ENCODE peak calls at places on chromosomes 2 and 18, in eight cellular contexts. H is stimulated activated CD8-positive, alpha-beta memory T cell treated with anti-CD3 and anti-CD28 coated beads, Interleukin-12 subunit alpha, Interleukin-12 subunit beta, amount 100 ng/mL, for 4 hours; R is effector CD4-positive, alpha-beta T cell; K is kidney epithelial cell; W is T1000; C is ACHN; N is Ammon's horn; X is activated naive CD4-positive, alpha-beta T cell treated with anti-CD3 and anti-CD28 coated beads, Interleukin-2, amount 50 U/mL, for 16 hours. D is an unnamed sample.

GRCh38 chr2:84823788-84824187 is 57.1 kb downstream of the TRABD2A start:
- DNase-seq in W (no peak), K (no peak), R (no peak), N (no peak), X (no peak), H (no peak), C (no peak), D (no peak)

GRCh38 chr2:3493610-3493997 is 25.7 kb downstream of the ADI1 start:
- DNase-seq in H (no peak), W (peak), K (no peak), R (no peak), C (peak), N (no peak), X (no peak), D (peak)

GRCh38 chr2:151156943-151157705 is 104.5 kb downstream of the RBM43 start:
- DNase-seq in X (no peak), K (no peak), C (no peak), N (no peak), R (no peak), H (no peak), W (no peak), D (no peak)

GRCh38 chr2:85308951-85309555 is 18.7 kb downstream of the TGOLN2 start:
- DNase-seq in N (peak), W (no peak), R (no peak), C (peak), K (peak), H (no peak), X (no peak), D (peak)

GRCh38 chr18:9827856-9828793 is 57.6 kb upstream of the TXNDC2 start:
- DNase-seq in X (no peak), H (no peak), W (peak), N (peak), K (peak), R (no peak), C (peak), D (peak)

GRCh38 chr2:137837830-137838229 is 126.4 kb upstream of the HNMT start:
- DNase-seq in W (no peak), C (no peak), N (no peak), R (no peak), H (no peak), X (no peak), K (no peak), D (no peak)

GRCh38 chr18:68766433-68766832 is 31.4 kb upstream of the CCDC102B start:
- DNase-seq in K (no peak), C (no peak), X (no peak), W (no peak), N (no peak), H (no peak), R (no peak), D (no peak)

GRCh38 chr2:72367530-72368225 is 220.0 kb upstream of the CYP26B1 start:
- DNase-seq in R (no peak), N (peak), C (peak), X (no peak), K (no peak), W (peak), H (no peak), D (no peak)

GRCh38 chr2:235330775-235331438 is 162.9 kb upstream of the AGAP1 start:
- DNase-seq in W (peak), K (no peak), C (no peak), N (peak), X (no peak), R (no peak), H (no peak), D (no peak)

GRCh38 chr2:47225061-47225783 is 70.1 kb upstream of the STPG4 start:
- DNase-seq in X (no peak), W (peak), H (no peak), C (peak), R (no peak), K (peak), N (no peak), D (peak)

GRCh38 chr18:74895686-74896085 is 298.0 kb downstream of the ZNF407 start:
- DNase-seq in K (peak), W (no peak), H (no peak), X (no peak), C (peak), R (no peak), N (peak), D (peak)

GRCh38 chr2:212595036-212595654 is 56.5 kb upstream of the ERBB4 start:
- DNase-seq in X (no peak), R (no peak), N (peak), C (peak), H (no peak), K (no peak), W (no peak), D (peak)

GRCh38 chr2:234607691-234608090 is 110.8 kb upstream of the ARL4C start:
- DNase-seq in C (no peak), X (no peak), W (no peak), H (no peak), R (no peak), K (no peak), N (no peak), D (no peak)

GRCh38 chr2:120631719-120632118 is 103.9 kb upstream of the GLI2 start:
- DNase-seq in K (no peak), R (no peak), W (no peak), X (no peak), H (no peak), C (no peak), N (no peak), D (no peak)

GRCh38 chr2:10382313-10383061 is 65.6 kb downstream of the ODC1 start:
- DNase-seq in K (peak), N (peak), X (no peak), H (no peak), C (no peak), R (peak), W (no peak), D (peak)

GRCh38 chr2:12709207-12709522 is 7.6 kb upstream of the TRIB2 start:
- DNase-seq in W (no peak), R (peak), X (no peak), K (no peak), H (no peak), C (no peak), N (no peak), D (no peak)

GRCh38 chr2:233821709-233822100 is 32.6 kb downstream of the HJURP start:
- DNase-seq in R (no peak), X (no peak), K (no peak), C (no peak), N (no peak), H (no peak), W (no peak), D (no peak)

GRCh38 chr2:11949732-11950503 is 203.5 kb downstream of the LPIN1 start:
- DNase-seq in H (no peak), K (no peak), C (no peak), X (no peak), W (no peak), R (no peak), N (no peak), D (no peak)

GRCh38 chr2:237431856-237432255 is 17.9 kb upstream of the COL6A3 start:
- DNase-seq in H (no peak), R (no peak), X (no peak), W (no peak), C (no peak), N (no peak), K (no peak), D (no peak)

GRCh38 chr2:110679337-110679707 is 1.5 kb upstream of the BUB1 start:
- DNase-seq in N (no peak), W (no peak), H (no peak), X (no peak), C (peak), R (no peak), K (no peak), D (no peak)

GRCh38 chr2:47063159-47063930 is 91.8 kb downstream of the STPG4 start:
- DNase-seq in R (no peak), N (no peak), H (no peak), W (no peak), X (no peak), C (no peak), K (no peak), D (no peak)

GRCh38 chr2:160635488-160635887 is 141.9 kb upstream of the RBMS1 start:
- DNase-seq in N (no peak), R (no peak), X (no peak), W (no peak), K (no peak), H (no peak), C (no peak), D (peak)

GRCh38 chr2:70514612-70515055 is 39.0 kb downstream of the TGFA start:
- DNase-seq in X (no peak), N (no peak), H (no peak), R (no peak), W (no peak), K (no peak), C (no peak), D (no peak)

GRCh38 chr2:239264838-239265651 is 135.8 kb downstream of the HDAC4 start:
- DNase-seq in C (no peak), R (peak), K (no peak), X (peak), W (no peak), N (peak), H (peak), D (peak)

GRCh38 chr18:32848836-32849235 is 76.0 kb upstream of the KLHL14 start:
- DNase-seq in R (no peak), C (no peak), H (no peak), N (no peak), X (no peak), K (no peak), W (no peak), D (peak)

GRCh38 chr18:29779096-29779495 is 1263.4 kb downstream of the DSC3 start:
- DNase-seq in K (no peak), H (no peak), W (no peak), N (no peak), R (no peak), X (no peak), C (no peak), D (no peak)

GRCh38 chr2:219454217-219454616 is 19.6 kb downstream of the SPEG start:
- DNase-seq in W (no peak), N (no peak), R (no peak), X (no peak), H (no peak), K (no peak), C (no peak), D (no peak)

GRCh38 chr2:204645018-204645775 is 99.9 kb downstream of the PARD3B start:
- DNase-seq in C (peak), X (no peak), K (no peak), R (no peak), N (no peak), W (no peak), H (no peak), D (no peak)

GRCh38 chr2:137886432-137886831 is 77.8 kb upstream of the HNMT start:
- DNase-seq in X (no peak), C (peak), K (no peak), N (no peak), W (no peak), H (no peak), R (no peak), D (no peak)

D was measured in kidney glomerular epithelial cell.